ENCODE peak calls at places on chromosomes 2 and 18, in four cellular contexts. One of them, this sample, is unnamed.

GRCh38 chr2:224195954-224196571 is 157.0 kb upstream of the SERPINE2 start:
- DNase-seq in BE2C: no peak
- DNase-seq in mammary epithelial cell: no peak
- DNase-seq in A549: no peak
- DNase-seq in this sample: no peak

GRCh38 chr2:222774941-222775340 is 85.9 kb upstream of the ACSL3 start:
- DNase-seq in A549: peak
- DNase-seq in BE2C: peak
- DNase-seq in mammary epithelial cell: peak
- DNase-seq in this sample: no peak

GRCh38 chr2:170313636-170314348 is 135.8 kb downstream of the MYO3B start:
- DNase-seq in mammary epithelial cell: peak
- DNase-seq in BE2C: peak
- DNase-seq in A549: no peak
- DNase-seq in this sample: no peak

GRCh38 chr18:39846277-39846676 is 2108.8 kb upstream of the PIK3C3 start:
- DNase-seq in BE2C: no peak
- DNase-seq in mammary epithelial cell: no peak
- DNase-seq in A549: no peak
- DNase-seq in this sample: peak

GRCh38 chr2:15159751-15160177 is 401.4 kb downstream of the NBAS start:
- DNase-seq in BE2C: peak
- DNase-seq in mammary epithelial cell: peak
- DNase-seq in A549: peak
- DNase-seq in this sample: peak

GRCh38 chr2:191020742-191021381 is 6.9 kb upstream of the STAT1 start:
- DNase-seq in BE2C: no peak
- DNase-seq in mammary epithelial cell: peak
- DNase-seq in A549: peak
- DNase-seq in this sample: peak

GRCh38 chr2:157143901-157144300 is 113.6 kb upstream of the GALNT5 start:
- DNase-seq in A549: no peak
- DNase-seq in BE2C: no peak
- DNase-seq in mammary epithelial cell: no peak
- DNase-seq in this sample: no peak

GRCh38 chr2:33118648-33119047 is 171.9 kb downstream of the LTBP1 start:
- DNase-seq in BE2C: no peak
- DNase-seq in mammary epithelial cell: no peak
- DNase-seq in A549: no peak
- DNase-seq in this sample: no peak

GRCh38 chr2:200687938-200688920 is 102.4 kb downstream of the AOX1 start:
- DNase-seq in mammary epithelial cell: no peak
- DNase-seq in BE2C: no peak
- DNase-seq in A549: no peak
- DNase-seq in this sample: no peak

GRCh38 chr2:162261032-162261945 is 18.0 kb upstream of the FAP start:
- DNase-seq in mammary epithelial cell: peak
- DNase-seq in BE2C: no peak
- DNase-seq in A549: no peak
- DNase-seq in this sample: peak

GRCh38 chr2:20577495-20578235 is 73.2 kb downstream of the HS1BP3 start:
- DNase-seq in BE2C: peak
- DNase-seq in A549: peak
- DNase-seq in mammary epithelial cell: peak
- DNase-seq in this sample: no peak

GRCh38 chr2:210540471-210541257 is 15.7 kb upstream of the CPS1 start:
- DNase-seq in BE2C: peak
- DNase-seq in mammary epithelial cell: no peak
- DNase-seq in A549: no peak
- DNase-seq in this sample: no peak

GRCh38 chr2:130768191-130768855 is 13.0 kb downstream of the AMER3 start:
- DNase-seq in mammary epithelial cell: no peak
- DNase-seq in BE2C: no peak
- DNase-seq in A549: no peak
- DNase-seq in this sample: no peak

GRCh38 chr2:109058215-109058614 is 69.2 kb upstream of the EDAR start:
- DNase-seq in mammary epithelial cell: no peak
- DNase-seq in BE2C: no peak
- DNase-seq in A549: no peak
- DNase-seq in this sample: no peak

GRCh38 chr18:24811963-24812681 is 351.7 kb downstream of the HRH4 start:
- DNase-seq in A549: no peak
- DNase-seq in mammary epithelial cell: no peak
- DNase-seq in BE2C: no peak
- DNase-seq in this sample: no peak

GRCh38 chr2:59888015-59888414 is 665.4 kb downstream of the BCL11A start:
- DNase-seq in BE2C: no peak
- DNase-seq in mammary epithelial cell: no peak
- DNase-seq in A549: no peak
- DNase-seq in this sample: no peak

DNA sequence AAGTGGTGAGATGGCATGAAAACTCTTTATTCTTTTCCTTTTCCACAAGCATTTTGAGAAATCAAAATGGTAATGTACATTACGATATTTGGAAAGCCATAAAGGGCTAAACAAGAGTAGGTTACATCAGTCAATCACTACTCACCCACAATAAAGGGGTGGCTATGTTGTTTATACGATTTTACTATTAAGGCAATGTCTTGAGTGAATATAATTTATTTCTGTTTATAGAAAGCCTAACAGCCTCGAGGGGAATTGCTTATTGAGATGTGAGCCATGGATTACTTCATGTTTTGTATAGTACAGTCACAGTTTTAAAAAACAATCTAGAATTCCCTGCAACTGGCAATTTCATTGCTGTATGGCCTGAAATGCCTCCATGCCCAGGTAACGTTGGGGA is 237.5 kb upstream of the RBBP8 start:
- DNase-seq in BE2C: no peak
- DNase-seq in mammary epithelial cell: no peak
- DNase-seq in A549: no peak
- DNase-seq in this sample: no peak
- H3K4me3 ChIP-seq in BE2C: no peak
- H3K4me3 ChIP-seq in mammary epithelial cell: no peak
- H3K4me3 ChIP-seq in A549: peak
- H3K4me3 ChIP-seq in this sample: no peak

DNA sequence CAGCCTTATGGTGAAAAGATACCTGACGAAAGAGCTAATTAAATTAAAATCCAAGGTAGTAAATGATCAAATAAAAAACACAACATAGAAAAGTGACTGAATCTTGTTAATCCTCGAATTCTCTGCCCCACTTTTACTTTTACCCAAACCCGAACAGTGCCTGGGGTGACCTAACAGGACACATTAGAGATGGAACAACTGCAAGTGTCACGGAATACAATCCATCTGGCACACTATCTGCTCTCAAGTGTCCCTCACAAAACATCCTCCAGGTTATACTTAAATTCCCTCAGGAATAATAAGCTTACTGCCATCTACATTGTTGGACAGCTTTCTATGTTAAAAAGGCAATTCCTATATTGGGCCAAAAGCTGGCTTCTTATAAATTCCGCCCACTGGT is 236.3 kb upstream of the SLC14A2 start:
- DNase-seq in A549: no peak
- DNase-seq in BE2C: no peak
- DNase-seq in mammary epithelial cell: no peak
- DNase-seq in this sample: no peak
- TF ChIP-seq CTCF in A549: no peak
- TF ChIP-seq CTCF in BE2C: no peak
- TF ChIP-seq CTCF in mammary epithelial cell: no peak
- TF ChIP-seq CTCF in this sample: no peak

DNA sequence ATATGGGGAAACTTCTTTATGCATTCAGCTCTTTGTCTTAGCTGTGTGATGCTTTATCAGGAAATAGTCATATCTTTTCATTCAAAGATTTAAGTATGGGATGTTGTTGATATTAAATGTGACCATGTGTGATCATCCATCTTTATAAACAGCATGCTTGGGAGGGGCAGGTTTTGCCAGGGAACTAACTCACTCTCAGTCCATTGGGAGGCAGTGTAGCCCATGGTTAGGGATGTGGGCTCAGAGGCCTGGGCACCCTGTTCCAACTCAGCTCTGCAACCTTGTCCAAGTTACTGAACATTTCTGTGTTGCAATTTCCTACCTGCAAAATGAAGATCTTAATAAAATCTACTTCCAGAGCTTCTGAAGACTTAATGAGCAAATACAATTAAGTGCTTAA is 92.0 kb upstream of the BCL2L11 start:
- DNase-seq in A549: peak
- DNase-seq in BE2C: no peak
- DNase-seq in mammary epithelial cell: peak
- DNase-seq in this sample: peak
- H3K4me3 ChIP-seq in A549: no peak
- H3K4me3 ChIP-seq in BE2C: no peak
- H3K4me3 ChIP-seq in mammary epithelial cell: no peak
- H3K4me3 ChIP-seq in this sample: no peak

DNA sequence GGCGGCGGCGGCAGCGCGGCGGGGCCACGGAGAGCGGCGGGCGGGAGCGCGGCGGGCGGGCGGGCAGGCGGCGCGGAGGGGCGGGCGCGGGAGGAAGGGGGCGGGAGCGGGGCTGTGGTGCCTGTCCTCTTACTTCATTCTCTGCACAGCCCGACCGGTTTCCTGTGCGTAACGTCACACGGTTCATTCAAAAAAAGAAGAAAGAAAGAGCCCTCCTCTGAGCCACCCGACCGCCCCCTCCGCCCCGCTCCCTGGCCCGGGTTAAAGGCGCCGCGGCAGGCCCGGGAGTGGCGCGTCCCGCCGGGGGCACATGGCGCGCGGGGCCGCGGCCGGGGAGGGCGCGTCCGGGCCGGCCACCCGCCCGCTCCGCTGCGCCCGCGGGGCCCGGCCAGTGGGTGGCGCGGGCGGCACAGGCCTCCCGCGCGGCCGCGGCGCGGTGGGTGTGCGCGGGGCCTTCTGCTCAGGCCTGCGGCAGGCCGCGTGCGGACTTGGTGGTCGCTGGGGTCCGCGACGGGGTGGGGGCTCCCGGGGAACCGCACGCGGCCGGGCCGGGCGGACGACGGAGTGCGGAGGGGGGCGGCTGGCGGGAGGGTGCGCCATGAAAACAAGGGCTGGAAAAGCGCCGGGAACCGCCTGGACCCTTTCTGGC is 596 bp upstream of the BCL2 start:
- DNase-seq in BE2C: peak
- DNase-seq in mammary epithelial cell: peak
- DNase-seq in A549: peak
- DNase-seq in this sample: peak
- TF ChIP-seq CTCF in BE2C: no peak
- TF ChIP-seq CTCF in mammary epithelial cell: no peak
- TF ChIP-seq CTCF in A549: peak
- TF ChIP-seq CTCF in this sample: no peak

GRCh38 chr2:11746376-11746806 is at the start of gene LPIN1:
- DNase-seq in mammary epithelial cell: peak
- DNase-seq in BE2C: peak
- DNase-seq in A549: peak
- DNase-seq in this sample: peak

GRCh38 chr2:11746807-11747459 is 501 bp downstream of the LPIN1 start:
- DNase-seq in mammary epithelial cell: peak
- DNase-seq in A549: peak
- DNase-seq in BE2C: no peak
- DNase-seq in this sample: peak

GRCh38 chr2:11748861-11749645 is 2.6 kb downstream of the LPIN1 start:
- DNase-seq in BE2C: no peak
- DNase-seq in A549: no peak
- DNase-seq in mammary epithelial cell: no peak
- DNase-seq in this sample: no peak

GRCh38 chr2:11749646-11750349 is 3.4 kb downstream of the LPIN1 start:
- DNase-seq in A549: no peak
- DNase-seq in mammary epithelial cell: no peak
- DNase-seq in BE2C: peak
- DNase-seq in this sample: peak

GRCh38 chr2:11748018-11748860 is 1.8 kb downstream of the LPIN1 start:
- DNase-seq in mammary epithelial cell: no peak
- DNase-seq in A549: no peak
- DNase-seq in BE2C: no peak
- DNase-seq in this sample: no peak
- H3K4me3 ChIP-seq in mammary epithelial cell: peak
- H3K4me3 ChIP-seq in A549: no peak
- H3K4me3 ChIP-seq in BE2C: peak
- H3K4me3 ChIP-seq in this sample: peak

GRCh38 chr2:88211005-88211808 is 41.1 kb downstream of the THNSL2 start:
- DNase-seq in BE2C: no peak
- DNase-seq in mammary epithelial cell: no peak
- DNase-seq in A549: no peak
- DNase-seq in this sample: no peak

GRCh38 chr2:88211809-88212154 is 41.6 kb downstream of the THNSL2 start:
- DNase-seq in BE2C: no peak
- DNase-seq in mammary epithelial cell: no peak
- DNase-seq in A549: no peak
- DNase-seq in this sample: no peak

GRCh38 chr2:88214631-88215030 is 44.5 kb downstream of the THNSL2 start:
- DNase-seq in BE2C: no peak
- DNase-seq in mammary epithelial cell: no peak
- DNase-seq in A549: no peak
- DNase-seq in this sample: no peak

GRCh38 chr2:88210132-88211004 is 40.2 kb downstream of the THNSL2 start:
- DNase-seq in A549: no peak
- DNase-seq in BE2C: no peak
- DNase-seq in mammary epithelial cell: no peak
- DNase-seq in this sample: no peak

DNA sequence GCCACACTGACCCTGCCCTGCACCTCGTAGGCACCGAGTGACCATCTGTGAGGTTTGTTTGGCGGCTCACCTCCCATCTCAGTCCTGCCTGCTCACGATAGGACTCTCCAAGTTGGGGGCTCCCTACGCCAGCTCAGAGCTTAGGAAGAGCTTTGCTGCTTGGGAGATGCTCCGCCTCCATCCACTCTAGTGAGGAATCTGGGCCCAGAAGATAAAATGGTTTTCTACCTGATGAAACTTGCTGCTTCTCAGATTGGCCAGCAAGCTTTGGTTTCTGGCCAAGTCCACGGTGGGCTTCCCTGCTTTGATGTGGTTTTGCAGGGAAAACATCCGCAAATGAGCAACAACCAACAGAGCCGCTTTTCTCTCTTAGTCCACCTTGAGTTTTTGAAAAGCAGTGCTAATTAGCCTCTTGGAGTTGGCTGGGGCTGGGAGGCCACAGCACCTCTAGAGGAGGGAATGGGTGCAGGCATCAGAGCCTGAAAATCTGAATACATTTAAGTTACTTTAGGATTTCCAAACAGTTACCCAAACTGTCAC is 42.2 kb downstream of the THNSL2 start:
- DNase-seq in mammary epithelial cell: peak
- DNase-seq in BE2C: no peak
- DNase-seq in A549: peak
- DNase-seq in this sample: peak
- TF ChIP-seq CTCF in mammary epithelial cell: peak
- TF ChIP-seq CTCF in BE2C: peak
- TF ChIP-seq CTCF in A549: peak
- TF ChIP-seq CTCF in this sample: peak

GRCh38 chr2:177242136-177242987 is 22.2 kb downstream of the NFE2L2 start:
- DNase-seq in mammary epithelial cell: peak
- DNase-seq in A549: peak
- DNase-seq in BE2C: no peak
- DNase-seq in this sample: peak
- H3K4me3 ChIP-seq in mammary epithelial cell: peak
- H3K4me3 ChIP-seq in A549: peak
- H3K4me3 ChIP-seq in BE2C: peak
- H3K4me3 ChIP-seq in this sample: peak